ENCODE peak calls at places on chromosomes 6 and 20, in ten cellular contexts. T is cardiac muscle cell; N is IMR-90; R is CD8-positive, alpha-beta memory T cell; A is K562; M is neuronal stem cell; P is breast epithelium; V is SJSA1; O is heart right ventricle; Q is ovary. X is an unnamed sample. For H3K4me1 and H3K9me3, the result is how much of the 10 kb centered on the place peaks cover.

GRCh38 chr6:42766163-42766670 is 15.6 kb upstream of the BICRAL start:
- DNase-seq in T (no peak), N (peak), R (no peak), A (no peak), M (no peak), P (no peak), V (peak), O (no peak), Q (no peak), X (no peak)

GRCh38 chr20:25274891-25275812 is 27.3 kb downstream of the PYGB start:
- DNase-seq in T (no peak), N (no peak), R (no peak), A (no peak), M (no peak), P (peak), V (peak), O (peak), Q (peak), X (no peak)

GRCh38 chr6:53651764-53652401 is 13.7 kb downstream of the KLHL31 start:
- DNase-seq in T (peak), N (peak), R (peak), A (no peak), M (peak), P (peak), V (peak), O (peak), Q (peak), X (peak)

GRCh38 chr20:24917797-24918578 is 31.1 kb upstream of the CST7 start:
- DNase-seq in T (peak), N (peak), R (peak), A (peak), M (peak), P (peak), V (peak), O (peak), Q (peak), X (peak)

GRCh38 chr20:10060223-10060622 is 25.4 kb downstream of the ANKEF1 start:
- DNase-seq in T (no peak), N (no peak), R (no peak), A (no peak), M (no peak), P (no peak), V (no peak), O (no peak), Q (no peak), X (no peak)

GRCh38 chr20:11995750-11996567 is 78.3 kb downstream of the BTBD3 start:
- DNase-seq in T (no peak), N (peak), R (no peak), A (no peak), M (no peak), P (no peak), V (peak), O (no peak), Q (no peak), X (no peak)

GRCh38 chr20:37357481-37358365 is 11.8 kb downstream of the SRC start:
- DNase-seq in T (no peak), N (no peak), R (no peak), A (no peak), M (no peak), P (no peak), V (no peak), O (no peak), Q (no peak), X (no peak)

GRCh38 chr6:158605266-158605878 is 39.2 kb downstream of the DYNLT1 start:
- DNase-seq in T (peak), N (peak), R (peak), A (peak), M (peak), P (no peak), V (peak), O (no peak), Q (peak), X (peak)

GRCh38 chr20:38143646-38144554 is 21.2 kb downstream of the TGM2 start:
- DNase-seq in T (peak), N (peak), R (no peak), A (peak), M (no peak), P (no peak), V (peak), O (no peak), Q (no peak), X (no peak)

GRCh38 chr6:144675231-144675861 is 390.2 kb downstream of the UTRN start:
- DNase-seq in T (no peak), N (peak), R (no peak), A (no peak), M (no peak), P (no peak), V (no peak), O (no peak), Q (no peak), X (no peak)

GRCh38 chr20:32445539-32446273 is 87.6 kb downstream of the ASXL1 start:
- DNase-seq in T (peak), N (no peak), R (no peak), A (no peak), M (no peak), P (no peak), V (no peak), O (no peak), Q (no peak), X (no peak)

GRCh38 chr6:47094351-47094925 is 52.3 kb upstream of the ADGRF1 start:
- DNase-seq in T (no peak), N (peak), R (no peak), A (no peak), M (no peak), P (no peak), V (no peak), O (no peak), Q (no peak), X (no peak)

GRCh38 chr6:159541296-159541695 is 151.7 kb downstream of the SOD2 start:
- DNase-seq in T (no peak), N (no peak), R (no peak), A (no peak), M (no peak), P (no peak), V (no peak), O (no peak), Q (no peak), X (no peak)

GRCh38 chr20:23186808-23187207 is 100.7 kb upstream of the CD93 start:
- DNase-seq in T (no peak), N (no peak), R (no peak), A (no peak), M (no peak), P (no peak), V (no peak), O (no peak), Q (no peak), X (no peak)

GRCh38 chr20:18734525-18735189 is 78.9 kb upstream of the SCP2D1 start:
- DNase-seq in T (no peak), N (no peak), R (no peak), A (no peak), M (no peak), P (no peak), V (no peak), O (no peak), Q (no peak), X (no peak)

GRCh38 chr20:8218861-8219260 is 86.8 kb downstream of the PLCB1 start:
- DNase-seq in T (no peak), N (peak), R (no peak), A (no peak), M (no peak), P (no peak), V (no peak), O (no peak), Q (no peak), X (no peak)

GRCh38 chr6:6711832-6712231 is 123.3 kb downstream of the LY86 start:
- DNase-seq in T (no peak), N (no peak), R (no peak), A (peak), M (no peak), P (no peak), V (no peak), O (no peak), Q (no peak), X (no peak)

GRCh38 chr6:44067073-44067759 is 60.0 kb downstream of the MRPL14 start:
- DNase-seq in T (no peak), N (peak), R (no peak), A (no peak), M (no peak), P (no peak), V (no peak), O (no peak), Q (no peak), X (no peak)

GRCh38 chr6:137754366-137754765 is 112.7 kb upstream of the TNFAIP3 start:
- DNase-seq in T (no peak), N (no peak), R (no peak), A (no peak), M (no peak), P (no peak), V (no peak), O (no peak), Q (no peak), X (no peak)
- H3K4me1 ChIP-seq in T (under half), N (under half), R (under half), A (under half), M (under half), P (under half), V (under half), O (under half), Q (under half), X (under half)

DNA sequence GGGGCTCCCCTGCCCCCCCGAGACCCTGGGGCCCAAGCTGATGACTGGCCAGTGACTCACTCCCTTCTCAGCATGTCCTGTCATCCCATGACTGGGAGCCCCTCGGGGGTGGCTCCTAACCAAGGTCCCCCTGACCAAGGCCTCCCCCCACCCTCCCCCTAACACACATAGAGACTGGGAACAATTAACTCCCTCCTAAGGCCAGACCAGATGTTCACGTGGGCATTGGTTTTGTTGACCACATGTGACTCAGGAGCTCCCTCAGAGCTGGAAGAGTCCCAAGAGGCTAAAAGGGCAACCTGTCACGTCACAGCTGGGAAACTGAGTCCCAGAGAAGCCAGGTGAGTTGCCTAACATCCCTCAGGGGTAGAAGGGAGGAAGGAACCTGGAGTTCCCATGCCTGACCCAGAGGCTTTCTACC is 10.6 kb upstream of the CCN5 start:
- DNase-seq in T (no peak), N (peak), R (no peak), A (no peak), M (no peak), P (no peak), V (peak), O (no peak), Q (no peak), X (no peak)
- H3K27ac ChIP-seq in T (no peak), N (no peak), R (no peak), A (no peak), M (no peak), P (peak), V (no peak), O (peak), Q (peak), X (no peak)

DNA sequence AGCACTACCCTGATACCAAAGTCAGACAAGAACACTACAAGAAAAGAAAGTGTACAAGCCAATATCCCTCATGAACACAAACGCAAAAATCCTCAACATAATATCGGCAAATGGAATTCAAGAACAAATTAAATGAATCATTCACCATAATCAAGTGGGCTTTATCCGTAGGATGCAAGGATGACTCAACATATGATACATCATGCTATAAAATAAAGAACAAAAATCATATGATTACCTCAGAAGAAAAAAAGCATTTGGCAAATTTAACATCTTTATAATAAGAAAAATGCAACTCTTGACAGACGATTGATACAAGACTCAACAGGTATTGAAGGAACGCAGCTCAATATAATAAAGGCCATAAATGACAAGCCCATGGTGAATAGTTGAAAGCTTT is 843.9 kb downstream of the FRK start:
- DNase-seq in T (no peak), N (no peak), R (no peak), A (no peak), M (no peak), P (no peak), V (no peak), O (no peak), Q (no peak), X (no peak)
- H3K9me3 ChIP-seq in T (under half), N (under half), R (under half), A (under half), M (under half), P (under half), V (under half), O (under half), Q (under half), X (under half)

DNA sequence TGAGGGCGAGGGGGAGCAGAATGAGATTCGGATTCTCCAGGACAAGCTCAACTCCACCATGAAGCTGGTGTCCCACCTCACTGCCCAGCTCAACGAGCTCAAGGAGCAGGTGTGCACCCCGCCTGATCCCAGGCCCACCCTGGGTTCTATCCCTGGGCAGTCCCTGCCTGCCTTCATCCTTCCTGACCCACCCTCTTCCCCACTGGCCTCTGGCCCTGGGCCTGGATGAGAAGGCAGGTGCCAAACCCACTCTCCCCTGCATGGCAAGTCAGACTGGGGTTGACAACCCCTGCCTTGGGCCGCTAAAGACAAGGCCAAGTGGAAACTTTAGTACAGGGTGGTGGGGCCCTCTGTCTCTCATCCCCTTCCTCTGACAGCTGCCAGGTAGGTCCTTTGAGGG is 16.5 kb downstream of the UQCC2 start:
- DNase-seq in T (no peak), N (no peak), R (no peak), A (no peak), M (no peak), P (no peak), V (no peak), O (no peak), Q (no peak), X (no peak)
- H3K4me1 ChIP-seq in T (half or more), N (under half), R (half or more), A (under half), M (under half), P (under half), V (half or more), O (half or more), Q (under half), X (under half)

DNA sequence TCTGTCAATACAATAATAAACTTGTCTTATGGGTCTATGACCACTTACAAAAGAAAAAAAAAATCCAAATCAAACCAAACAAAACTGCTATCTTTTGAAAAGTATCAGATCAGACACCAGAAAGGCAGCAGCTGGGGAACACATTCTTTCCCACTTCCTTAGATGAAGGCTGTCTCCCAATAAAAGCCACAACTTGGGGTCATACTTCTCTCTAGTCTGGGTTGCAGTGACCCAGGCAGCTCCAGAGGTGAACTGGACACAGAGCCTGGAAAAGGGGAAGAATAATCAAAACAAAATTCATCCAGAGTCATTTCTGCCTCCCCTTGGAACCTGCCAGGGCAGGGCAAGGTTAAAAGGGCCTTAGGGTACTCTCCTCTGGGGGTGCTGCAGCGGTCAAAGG is 19.1 kb downstream of the ATXN1 start:
- DNase-seq in T (no peak), N (no peak), R (no peak), A (no peak), M (no peak), P (no peak), V (no peak), O (no peak), Q (no peak), X (no peak)
- H3K27ac ChIP-seq in T (no peak), N (peak), R (no peak), A (no peak), M (no peak), P (no peak), V (no peak), O (peak), Q (no peak), X (no peak)

DNA sequence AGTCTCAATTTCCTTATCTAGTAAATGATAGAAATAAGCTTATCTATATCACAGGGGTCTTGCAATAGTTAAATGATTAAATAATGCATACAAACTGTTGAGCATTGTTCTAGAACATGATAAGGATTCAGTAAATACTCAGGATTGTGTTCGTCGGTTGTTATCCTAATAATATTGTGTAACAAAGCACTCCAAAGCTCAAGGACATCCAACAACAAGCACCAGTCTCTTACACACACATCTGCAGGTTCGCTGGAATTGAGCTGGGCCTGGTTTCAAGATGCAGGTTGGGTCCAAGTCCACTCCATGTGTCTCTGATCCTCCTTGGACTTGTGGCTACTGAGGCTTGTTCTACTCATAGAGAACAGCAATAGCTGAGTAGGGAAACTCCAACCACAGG is 74.1 kb upstream of the MC3R start:
- DNase-seq in T (no peak), N (no peak), R (no peak), A (no peak), M (no peak), P (no peak), V (no peak), O (no peak), Q (no peak), X (no peak)
- H3K9me3 ChIP-seq in T (under half), N (under half), R (under half), A (under half), M (under half), P (under half), V (under half), O (under half), Q (under half), X (under half)

DNA sequence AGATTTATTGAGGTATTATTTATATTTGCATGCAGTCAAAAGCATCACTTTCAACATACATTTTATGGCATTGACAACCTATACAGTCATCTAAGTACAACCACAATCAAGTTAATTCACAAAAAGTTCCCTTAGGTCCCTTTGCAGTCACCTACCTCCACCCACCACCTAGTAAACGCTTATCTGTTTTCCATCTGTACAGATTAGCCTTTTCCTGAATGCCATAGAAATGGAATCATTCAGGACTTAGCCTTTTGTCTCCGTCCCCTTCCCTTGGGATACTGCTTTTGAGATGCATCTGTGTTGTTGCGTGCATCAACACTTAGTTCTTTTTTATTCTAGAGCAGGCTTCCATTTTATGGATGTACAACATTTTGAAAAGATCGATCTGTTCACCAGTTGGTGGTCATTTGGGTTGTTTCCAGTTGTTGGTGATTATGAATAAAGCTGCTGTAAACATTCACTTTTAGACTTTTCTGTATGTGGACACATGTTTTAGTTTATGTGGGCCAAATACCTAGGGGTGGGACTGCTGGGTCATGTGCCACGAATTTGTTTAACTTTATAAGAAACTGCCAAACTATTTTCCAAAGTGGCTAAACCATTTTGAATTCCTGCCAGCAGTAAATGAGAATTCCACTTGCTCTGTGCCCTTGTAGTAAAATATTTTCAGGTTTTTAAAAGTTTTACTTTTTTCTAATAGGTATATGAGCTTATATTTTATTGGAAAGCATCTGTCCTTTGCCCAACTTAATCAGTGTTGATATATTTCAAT is 17.6 kb upstream of the IFNGR1 start:
- DNase-seq in T (no peak), N (no peak), R (no peak), A (no peak), M (no peak), P (no peak), V (no peak), O (no peak), Q (no peak), X (no peak)
- H3K4me1 ChIP-seq in T (under half), N (under half), R (under half), A (under half), M (under half), P (under half), V (half or more), O (under half), Q (under half), X (under half)